ENCODE peak calls at places on chromosomes 13 and 19, in ten cellular contexts. Q is non-pigmented ciliary epithelial cell; S is AG09319; K is GM13977; P is testis; C is ACHN; F is HT1080; R is kidney epithelial cell; D is activated naive CD4-positive, alpha-beta T cell; W is nephron progenitor cell. H is an unnamed sample.

GRCh38 chr19:33697766-33698165 is 76.0 kb downstream of the CHST8 start:
- DNase-seq in Q (no peak), S (no peak), K (no peak), P (no peak), C (no peak), F (no peak), R (no peak), D (no peak), W (no peak), H (no peak)

GRCh38 chr13:43880451-43880850 is 747 bp downstream of the LACC1 start:
- DNase-seq in Q (no peak), S (no peak), K (no peak), P (no peak), C (no peak), F (no peak), R (no peak), D (no peak), W (no peak), H (no peak)

GRCh38 chr19:32651729-32652140 is 23.2 kb downstream of the ANKRD27 start:
- DNase-seq in Q (no peak), S (no peak), K (no peak), P (no peak), C (no peak), F (no peak), R (no peak), D (no peak), W (peak), H (no peak)

GRCh38 chr19:5072115-5072514 is 103.2 kb downstream of the KDM4B start:
- DNase-seq in Q (no peak), S (no peak), K (no peak), P (no peak), C (no peak), F (no peak), R (no peak), D (no peak), W (no peak), H (no peak)

GRCh38 chr13:82963466-82963865 is 918.8 kb downstream of the SLITRK1 start:
- DNase-seq in Q (peak), S (no peak), K (no peak), P (no peak), C (no peak), F (no peak), R (no peak), D (no peak), W (no peak), H (no peak)

GRCh38 chr13:20127563-20128458 is 33.0 kb downstream of the GJA3 start:
- DNase-seq in Q (no peak), S (no peak), K (peak), P (peak), C (peak), F (no peak), R (no peak), D (no peak), W (peak), H (no peak)

GRCh38 chr19:1106841-1107654 is 3.3 kb downstream of the GPX4 start:
- DNase-seq in Q (no peak), S (no peak), K (no peak), P (no peak), C (peak), F (no peak), R (no peak), D (no peak), W (no peak), H (no peak)

GRCh38 chr19:8592231-8593009 is 15.2 kb upstream of the MYO1F start:
- DNase-seq in Q (peak), S (peak), K (no peak), P (peak), C (no peak), F (peak), R (peak), D (peak), W (peak), H (peak)

GRCh38 chr13:41061914-41062837 is 867 bp downstream of the WBP4 start:
- DNase-seq in Q (no peak), S (no peak), K (no peak), P (no peak), C (peak), F (peak), R (no peak), D (no peak), W (no peak), H (no peak)

GRCh38 chr13:112995395-112996091 is 26.5 kb downstream of the MCF2L start:
- DNase-seq in Q (no peak), S (no peak), K (no peak), P (no peak), C (no peak), F (no peak), R (no peak), D (no peak), W (no peak), H (no peak)